ENCODE peak calls at places on chromosome 14, in six cellular contexts. W is Caki2, O is cardiac fibroblast, U is H4, Z is HFFc6, L is SK-N-MC. R is an unnamed sample.
A peak's percentile ranks its signal among the peaks of the same experiment; 100 is the strongest.

GRCh38 chr14:104146651-104147345 is 8.4 kb downstream of the KIF26A start:
- DNase-seq in W (no peak), L (no peak), Z (no peak), O (no peak), U (no peak), R (no peak)

GRCh38 chr14:65210118-65210826 is 108.0 kb upstream of the MAX start:
- DNase-seq in O (peak; percentile 70), L (no peak), Z (no peak), U (no peak), W (no peak), R (no peak)

GRCh38 chr14:28264306-28264705 is 502.3 kb upstream of the FOXG1 start:
- DNase-seq in Z (no peak), U (no peak), O (peak; percentile 5), L (no peak), W (no peak), R (no peak)

GRCh38 chr14:69657961-69658360 is 46.6 kb downstream of the SUSD6 start:
- DNase-seq in O (peak; percentile 48), U (no peak), W (no peak), L (no peak), Z (no peak), R (no peak)

GRCh38 chr14:23569443-23570151 is 2.0 kb upstream of the AP1G2 start:
- DNase-seq in U (peak; percentile 58), W (peak; percentile 50), L (no peak), Z (peak; percentile 19), O (no peak), R (no peak)

GRCh38 chr14:69298131-69299071 is 38.4 kb downstream of the GALNT16 start:
- DNase-seq in L (no peak), Z (no peak), W (no peak), O (no peak), U (no peak), R (no peak)

GRCh38 chr14:81710232-81710845 is 176.7 kb upstream of the SEL1L start:
- DNase-seq in W (peak; percentile 5), Z (peak; percentile 20), L (peak; percentile 52), O (peak; percentile 42), U (peak; percentile 52), R (peak; percentile 16)

GRCh38 chr14:95493976-95494375 is 22.5 kb downstream of the SYNE3 start:
- DNase-seq in Z (no peak), W (no peak), L (no peak), O (no peak), U (no peak), R (no peak)

GRCh38 chr14:69816216-69816615 is 19.2 kb upstream of the SLC10A1 start:
- DNase-seq in O (no peak), Z (no peak), U (no peak), W (no peak), L (no peak), R (no peak)

GRCh38 chr14:65824285-65824977 is 411.9 kb downstream of the FUT8 start:
- DNase-seq in L (peak; percentile 68), W (peak; percentile 58), U (peak; percentile 71), Z (peak; percentile 71), O (peak; percentile 82), R (peak; percentile 73)

GRCh38 chr14:30620178-30620577 is 1.9 kb upstream of the SCFD1 start:
- DNase-seq in O (peak; percentile 79), U (no peak), Z (peak; percentile 52), L (no peak), W (no peak), R (no peak)

GRCh38 chr14:64411001-64411400 is 22.8 kb downstream of the MTHFD1 start:
- DNase-seq in U (no peak), Z (no peak), O (no peak), L (no peak), W (no peak), R (no peak)

GRCh38 chr14:67435603-67436002 is 23.6 kb upstream of the PLEK2 start:
- DNase-seq in L (no peak), U (no peak), Z (no peak), W (no peak), O (no peak), R (no peak)

GRCh38 chr14:34496679-34497513 is 34.9 kb upstream of the SPTSSA start:
- DNase-seq in U (peak; percentile 97), Z (peak; percentile 98), L (no peak), W (peak; percentile 77), O (peak; percentile 99), R (peak; percentile 97)

GRCh38 chr14:64572721-64573508 is 23.2 kb downstream of the PPP1R36 start:
- DNase-seq in U (no peak), W (no peak), Z (no peak), L (no peak), O (no peak), R (no peak)

GRCh38 chr14:93772263-93772662 is 16.0 kb downstream of the PRIMA1 start:
- DNase-seq in W (no peak), Z (no peak), U (no peak), O (no peak), L (no peak), R (no peak)

GRCh38 chr14:75277000-75277795 is 1.4 kb upstream of the FOS start:
- DNase-seq in L (no peak), U (peak; percentile 74), W (peak; percentile 87), Z (peak; percentile 92), O (peak; percentile 89), R (peak; percentile 67)

GRCh38 chr14:102508410-102508773 is 1.2 kb downstream of the ANKRD9 start:
- DNase-seq in O (no peak), Z (no peak), L (no peak), U (no peak), W (no peak), R (no peak)

GRCh38 chr14:102822311-102822863 is 45.1 kb downstream of the TRAF3 start:
- DNase-seq in L (no peak), U (no peak), O (peak; percentile 28), W (no peak), Z (no peak), R (no peak)

GRCh38 chr14:56300495-56300894 is 182.3 kb downstream of the PELI2 start:
- DNase-seq in U (no peak), O (peak; percentile 40), Z (peak; percentile 11), L (no peak), W (peak; percentile 27), R (no peak)

GRCh38 chr14:65495196-65495595 is 82.7 kb downstream of the FUT8 start:
- DNase-seq in Z (no peak), O (peak; percentile 41), L (no peak), U (no peak), W (no peak), R (no peak)

GRCh38 chr14:59268011-59268410 is 79.5 kb downstream of the DAAM1 start:
- DNase-seq in O (peak; percentile 70), L (no peak), W (no peak), Z (no peak), U (no peak), R (no peak)

GRCh38 chr14:73491977-73492552 is 1.3 kb downstream of the RIOX1 start:
- DNase-seq in L (no peak), Z (no peak), W (no peak), O (no peak), U (no peak), R (no peak)

GRCh38 chr14:67999290-67999689 is 179.7 kb downstream of the RAD51B start:
- DNase-seq in W (no peak), L (no peak), U (peak; percentile 21), Z (peak; percentile 45), O (peak; percentile 18), R (peak; percentile 30)

GRCh38 chr14:54664961-54665360 is 98.0 kb downstream of the SAMD4A start:
- DNase-seq in Z (peak; percentile 49), L (no peak), O (no peak), W (peak; percentile 17), U (no peak), R (no peak)

GRCh38 chr14:69092840-69093422 is 60.0 kb downstream of the DCAF5 start:
- DNase-seq in U (no peak), W (no peak), L (no peak), O (peak; percentile 32), Z (no peak), R (no peak)

GRCh38 chr14:52759145-52759544 is 29.2 kb downstream of the STYX start:
- DNase-seq in W (no peak), O (no peak), Z (no peak), U (no peak), L (no peak), R (no peak)

GRCh38 chr14:51544426-51544825 is 107.3 kb upstream of the FRMD6 start:
- DNase-seq in W (no peak), L (no peak), U (no peak), Z (no peak), O (no peak), R (no peak)

GRCh38 chr14:61347771-61348443 is 26.5 kb downstream of the PRKCH start:
- DNase-seq in O (no peak), L (no peak), U (no peak), W (no peak), Z (no peak), R (no peak)

GRCh38 chr14:50040401-50040775 is 76.0 kb downstream of the VCPKMT start:
- DNase-seq in Z (peak; percentile 59), O (peak; percentile 85), W (peak; percentile 31), L (no peak), U (peak; percentile 90), R (no peak)

GRCh38 chr14:102316048-102316745 is 3.3 kb upstream of the ZNF839 start:
- DNase-seq in U (peak; percentile 52), W (peak; percentile 55), O (peak; percentile 83), L (no peak), Z (peak; percentile 43), R (peak; percentile 41)

GRCh38 chr14:52002542-52002941 is 13.2 kb downstream of the RTRAF start:
- DNase-seq in W (no peak), U (no peak), Z (no peak), O (no peak), L (no peak), R (no peak)

GRCh38 chr14:70871863-70872677 is 35.2 kb upstream of the PCNX1 start:
- DNase-seq in L (no peak), O (no peak), Z (no peak), W (no peak), U (no peak), R (no peak)

R was measured in COLO829.